ENCODE peak calls at places on chromosome 5, in six cellular contexts. Q is ovary, C is lower leg skin, Z is tibial nerve, S is endothelial cell of umbilical vein, N is heart left ventricle. I is an unnamed sample.
A peak's percentile ranks its signal among the peaks of the same experiment; 100 is the strongest.

GRCh38 chr5:1826235-1826980 is 25.2 kb downstream of the NDUFS6 start:
- DNase-seq in Q (no peak), C (peak; percentile 74), Z (no peak), S (no peak), N (no peak), I (no peak)

GRCh38 chr5:96883871-96884270 is 7.6 kb downstream of the ERAP2 start:
- DNase-seq in Q (no peak), C (no peak), Z (no peak), S (no peak), N (no peak), I (no peak)

GRCh38 chr5:151773979-151774378 is 2.2 kb downstream of the G3BP1 start:
- DNase-seq in Q (no peak), C (no peak), Z (no peak), S (peak; percentile 18), N (no peak), I (no peak)

GRCh38 chr5:151881626-151882225 is 42.9 kb downstream of the GLRA1 start:
- DNase-seq in Q (no peak), C (no peak), Z (no peak), S (no peak), N (no peak), I (no peak)

GRCh38 chr5:15285901-15286583 is 213.9 kb upstream of the FBXL7 start:
- DNase-seq in Q (no peak), C (no peak), Z (no peak), S (peak; percentile 24), N (peak; percentile 43), I (no peak)

GRCh38 chr5:133421394-133421793 is 190.9 kb downstream of the FSTL4 start:
- DNase-seq in Q (no peak), C (peak; percentile 42), Z (no peak), S (peak; percentile 48), N (no peak), I (no peak)

GRCh38 chr5:115190388-115190787 is 20.7 kb upstream of the TRIM36 start:
- DNase-seq in Q (no peak), C (no peak), Z (no peak), S (no peak), N (no peak), I (no peak)

GRCh38 chr5:28862860-28863196 is 1824.4 kb upstream of the CDH9 start:
- DNase-seq in Q (no peak), C (no peak), Z (no peak), S (no peak), N (no peak), I (no peak)

GRCh38 chr5:116686438-116686837 is 111.8 kb upstream of the SEMA6A start:
- DNase-seq in Q (no peak), C (no peak), Z (no peak), S (no peak), N (no peak), I (no peak)

GRCh38 chr5:167710444-167711025 is 580.9 kb upstream of the WWC1 start:
- DNase-seq in Q (no peak), C (no peak), Z (no peak), S (no peak), N (no peak), I (no peak)

GRCh38 chr5:19334278-19334677 is 653.7 kb downstream of the CDH18 start:
- DNase-seq in Q (no peak), C (no peak), Z (no peak), S (no peak), N (no peak), I (no peak)

GRCh38 chr5:3607541-3608147 is 12.0 kb downstream of the IRX1 start:
- DNase-seq in Q (no peak), C (no peak), Z (no peak), S (no peak), N (no peak), I (no peak)

GRCh38 chr5:180041501-180042274 is 29.9 kb downstream of the RNF130 start:
- DNase-seq in Q (no peak), C (no peak), Z (no peak), S (no peak), N (no peak), I (no peak)

GRCh38 chr5:73328665-73329064 is 119.9 kb downstream of the FOXD1 start:
- DNase-seq in Q (no peak), C (no peak), Z (no peak), S (no peak), N (no peak), I (no peak)

GRCh38 chr5:115627295-115627825 is 1.5 kb upstream of the TMED7 start:
- DNase-seq in Q (no peak), C (no peak), Z (no peak), S (no peak), N (no peak), I (no peak)

GRCh38 chr5:158995694-158996173 is 104.0 kb downstream of the EBF1 start:
- DNase-seq in Q (no peak), C (no peak), Z (no peak), S (no peak), N (no peak), I (no peak)

GRCh38 chr5:116063950-116064349 is 20.9 kb upstream of the COMMD10 start:
- DNase-seq in Q (no peak), C (no peak), Z (no peak), S (no peak), N (no peak), I (peak; percentile 19)

GRCh38 chr5:146158255-146158654 is 24.2 kb downstream of the LARS1 start:
- DNase-seq in Q (no peak), C (no peak), Z (no peak), S (no peak), N (no peak), I (no peak)

GRCh38 chr5:141742866-141743651 is 61.0 kb upstream of the ARAP3 start:
- DNase-seq in Q (no peak), C (no peak), Z (no peak), S (peak; percentile 46), N (no peak), I (peak; percentile 37)

GRCh38 chr5:79093762-79094161 is 17.8 kb upstream of the BHMT start:
- DNase-seq in Q (no peak), C (no peak), Z (no peak), S (no peak), N (no peak), I (no peak)

GRCh38 chr5:143249851-143250250 is 153.6 kb downstream of the NR3C1 start:
- DNase-seq in Q (no peak), C (no peak), Z (no peak), S (no peak), N (no peak), I (no peak)

GRCh38 chr5:143251946-143252345 is 151.5 kb downstream of the NR3C1 start:
- DNase-seq in Q (no peak), C (no peak), Z (no peak), S (no peak), N (no peak), I (no peak)

GRCh38 chr5:143248822-143249579 is 154.5 kb downstream of the NR3C1 start:
- DNase-seq in Q (no peak), C (no peak), Z (no peak), S (no peak), N (no peak), I (no peak)

GRCh38 chr5:143248391-143248790 is 155.1 kb downstream of the NR3C1 start:
- DNase-seq in Q (no peak), C (no peak), Z (no peak), S (no peak), N (no peak), I (no peak)

DNA sequence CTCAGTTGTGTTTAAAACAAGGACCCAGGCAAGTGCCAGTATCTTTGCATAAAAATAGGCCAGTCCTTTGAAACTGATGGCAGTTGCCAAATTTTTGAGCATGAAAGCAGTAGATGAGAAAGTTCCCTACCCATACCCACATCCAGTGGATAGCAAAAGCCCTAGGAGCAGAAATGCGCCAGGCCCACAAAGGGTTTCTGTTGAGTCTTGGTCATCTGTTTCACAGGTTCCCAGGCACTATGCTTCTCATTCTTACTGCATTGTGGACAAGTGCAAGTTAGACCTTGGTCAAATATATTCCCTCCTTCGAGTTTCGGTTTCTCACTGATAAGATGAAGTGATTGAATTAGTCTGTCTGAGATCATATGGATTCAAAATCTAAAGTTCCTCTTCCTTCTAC is 152.3 kb downstream of the NR3C1 start:
- DNase-seq in Q (no peak), C (no peak), Z (no peak), S (no peak), N (no peak), I (no peak)
- TF ChIP-seq POLR2A in Q (no peak), C (no peak), Z (no peak), S (no peak), N (no peak), I (no peak)

DNA sequence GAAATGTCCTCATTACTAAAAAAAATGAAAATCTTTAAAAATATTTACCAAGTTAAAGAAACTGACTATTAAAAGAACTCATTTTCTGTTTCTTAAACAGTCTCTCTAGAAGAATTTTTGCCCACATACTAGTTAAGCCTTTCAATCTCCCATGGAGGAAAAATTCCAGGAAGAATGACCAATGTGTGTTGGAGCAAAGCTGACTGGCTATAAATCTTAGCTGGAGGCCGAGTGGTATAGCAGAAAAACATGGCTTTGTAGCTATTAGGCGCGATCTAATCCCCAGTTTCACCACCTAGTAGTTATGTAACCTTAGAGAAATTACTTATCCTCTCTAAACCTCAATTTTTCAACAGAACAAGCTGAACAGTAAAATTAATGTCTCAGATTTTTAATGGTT is 135.5 kb upstream of the PRLR start:
- DNase-seq in Q (no peak), C (no peak), Z (no peak), S (no peak), N (no peak), I (no peak)
- TF ChIP-seq POLR2A in Q (no peak), C (no peak), Z (no peak), S (no peak), N (no peak), I (no peak)

GRCh38 chr5:177497297-177498012 is at the start of gene PDLIM7:
- DNase-seq in Q (peak; percentile 96), C (peak; percentile 99), Z (peak; percentile 97), S (peak; percentile 98), N (peak; percentile 98), I (peak; percentile 96)
- TF ChIP-seq POLR2A in Q (peak; percentile 90), C (no peak), Z (peak; percentile 96), S (peak; percentile 99), N (peak; percentile 77), I (peak; percentile 95)

GRCh38 chr5:139660916-139661814 is 13.0 kb downstream of the CXXC5 start:
- DNase-seq in Q (peak; percentile 73), C (peak; percentile 98), Z (peak; percentile 82), S (peak; percentile 83), N (peak; percentile 94), I (peak; percentile 92)
- TF ChIP-seq POLR2A in Q (no peak), C (no peak), Z (peak; percentile 10), S (no peak), N (no peak), I (peak; percentile 47)

GRCh38 chr5:177133845-177134652 is 476 bp downstream of the NSD1 start:
- DNase-seq in Q (peak; percentile 43), C (no peak), Z (no peak), S (peak; percentile 61), N (peak; percentile 50), I (no peak)
- TF ChIP-seq POLR2A in Q (no peak), C (no peak), Z (no peak), S (peak; percentile 56), N (no peak), I (no peak)

GRCh38 chr5:140741967-140742366 is 41.7 kb downstream of the ZMAT2 start:
- DNase-seq in Q (no peak), C (no peak), Z (no peak), S (no peak), N (no peak), I (no peak)
- TF ChIP-seq POLR2A in Q (no peak), C (no peak), Z (no peak), S (no peak), N (no peak), I (no peak)

I was measured in H54.